ENCODE peak calls at places on chromosomes 4 and X, in seven cellular contexts. P, K, U, B, F, G and V are unnamed samples.

GRCh38 chr4:119337010-119337409 is 15.1 kb upstream of the FABP2 start:
- DNase-seq in P (no peak), K (no peak), U (no peak), B (peak; percentile 42), F (no peak), G (no peak), V (no peak)

GRCh38 chr4:2934077-2934812 is 29.0 kb downstream of the NOP14 start:
- DNase-seq in P (peak; percentile 86), K (peak; percentile 49), U (peak; percentile 61), B (peak; percentile 20), F (peak; percentile 93), G (peak; percentile 41), V (no peak)

GRCh38 chr4:121898150-121898549 is 27.9 kb upstream of the BBS7 start:
- DNase-seq in P (no peak), K (no peak), U (no peak), B (no peak), F (no peak), G (no peak), V (no peak)

GRCh38 chr4:10336471-10336870 is 120.8 kb downstream of the ZNF518B start:
- DNase-seq in P (no peak), K (no peak), U (no peak), B (no peak), F (no peak), G (no peak), V (no peak)

GRCh38 chr4:44535981-44536380 is 87.4 kb upstream of the KCTD8 start:
- DNase-seq in P (no peak), K (no peak), U (no peak), B (no peak), F (no peak), G (no peak), V (no peak)

GRCh38 chrX:19991350-19991718 is 473 bp upstream of the BCLAF3 start:
- DNase-seq in P (no peak), K (no peak), U (no peak), B (no peak), F (no peak), G (no peak), V (no peak)

GRCh38 chr4:568962-569361 is 7.1 kb downstream of the TMEM271 start:
- DNase-seq in P (no peak), K (no peak), U (no peak), B (no peak), F (no peak), G (no peak), V (no peak)

GRCh38 chr4:6855692-6856297 is 53.8 kb upstream of the TBC1D14 start:
- DNase-seq in P (no peak), K (peak; percentile 38), U (no peak), B (peak; percentile 27), F (no peak), G (no peak), V (no peak)

GRCh38 chr4:67875011-67875410 is 8.8 kb downstream of the TMPRSS11D start:
- DNase-seq in P (no peak), K (no peak), U (no peak), B (no peak), F (no peak), G (no peak), V (no peak)
- H3K27ac ChIP-seq in P (no peak overlapping the region), K (no peak overlapping the region), U (no peak overlapping the region), B (no peak overlapping the region), F (no peak overlapping the region), G (no peak overlapping the region), V (no peak overlapping the region)

GRCh38 chr4:140875751-140876389 is 119.7 kb upstream of the TBC1D9 start:
- DNase-seq in P (no peak), K (no peak), U (no peak), B (no peak), F (no peak), G (no peak), V (no peak)
- H3K27ac ChIP-seq in P (no peak overlapping the region), K (no peak overlapping the region), U (no peak overlapping the region), B (no peak overlapping the region), F (no peak overlapping the region), G (no peak overlapping the region), V (no peak overlapping the region)

GRCh38 chr4:11548529-11549176 is 120.0 kb upstream of the HS3ST1 start:
- DNase-seq in P (no peak), K (no peak), U (no peak), B (peak; percentile 73), F (no peak), G (no peak), V (no peak)
- H3K27ac ChIP-seq in P (no peak overlapping the region), K (no peak overlapping the region), U (no peak overlapping the region), B (peak overlapping the region; percentile 87), F (no peak overlapping the region), G (no peak overlapping the region), V (no peak overlapping the region)

DNA sequence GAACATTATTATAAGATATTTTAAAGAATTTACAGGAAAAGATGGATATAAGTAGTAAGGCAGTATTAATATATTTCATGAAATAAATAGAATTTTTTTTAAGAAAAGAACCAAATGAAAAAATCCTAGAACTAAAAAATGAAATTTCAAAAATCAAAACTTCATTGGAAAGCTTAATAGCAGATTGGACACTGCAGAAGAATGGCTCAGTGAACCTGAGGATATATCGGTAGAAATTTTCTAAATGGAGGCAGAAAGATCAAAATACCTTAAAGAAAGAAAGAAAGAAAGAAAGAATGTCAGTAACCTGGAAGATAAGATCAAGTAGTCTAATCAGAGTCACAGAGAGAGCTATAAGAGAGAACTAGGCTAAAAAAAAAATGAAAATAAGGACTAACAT is 21.3 kb upstream of the FAM13A start:
- DNase-seq in P (no peak), K (no peak), U (no peak), B (no peak), F (no peak), G (no peak), V (no peak)
- H3K27ac ChIP-seq in P (no peak overlapping the region), K (no peak overlapping the region), U (no peak overlapping the region), B (no peak overlapping the region), F (no peak overlapping the region), G (no peak overlapping the region), V (no peak overlapping the region)

GRCh38 chr4:159051245-159052071 is 51.4 kb upstream of the RAPGEF2 start:
- DNase-seq in P (no peak), K (no peak), U (no peak), B (no peak), F (no peak), G (no peak), V (no peak)
- H3K27ac ChIP-seq in P (no peak overlapping the region), K (no peak overlapping the region), U (no peak overlapping the region), B (no peak overlapping the region), F (no peak overlapping the region), G (no peak overlapping the region), V (no peak overlapping the region)

GRCh38 chrX:10102046-10102704 is 54.6 kb upstream of the CLCN4 start:
- DNase-seq in P (no peak), K (no peak), U (no peak), B (no peak), F (peak; percentile 5), G (no peak), V (no peak)
- H3K27ac ChIP-seq in P (no peak overlapping the region), K (no peak overlapping the region), U (no peak overlapping the region), B (no peak overlapping the region), F (peak overlapping the region; percentile 25), G (no peak overlapping the region), V (no peak overlapping the region)